ENCODE peak calls at places on chromosomes 2 and 18, in nine cellular contexts. D is iris pigment epithelial cell, K is NCI-H2029, J is D341Med, L is cardiac muscle cell, T is neural crest cell, A is OCI-LY7, F is left cardiac atrium, Y is HFF-Myc. G is an unnamed sample.

GRCh38 chr2:170679607-170680079 is 35.5 kb upstream of the SP5 start:
- DNase-seq in F (no peak), J (no peak), K (no peak), D (no peak), L (no peak), T (peak), Y (no peak), A (no peak), G (no peak)

GRCh38 chr18:711693-712400 is 583 bp downstream of the ENOSF1 start:
- DNase-seq in T (peak), D (peak), J (no peak), A (peak), K (peak), Y (no peak), F (peak), L (peak), G (peak)

GRCh38 chr18:44781890-44782289 is 101.2 kb downstream of the SETBP1 start:
- DNase-seq in F (no peak), L (peak), Y (peak), T (no peak), D (peak), J (no peak), K (no peak), A (no peak), G (no peak)

GRCh38 chr2:186558512-186559276 is 31.2 kb upstream of the ITGAV start:
- DNase-seq in F (no peak), D (peak), Y (no peak), A (no peak), L (peak), T (no peak), J (no peak), K (no peak), G (no peak)

GRCh38 chr2:70501215-70501614 is 52.4 kb downstream of the TGFA start:
- DNase-seq in K (no peak), A (no peak), F (no peak), T (no peak), L (no peak), Y (no peak), D (no peak), J (no peak), G (no peak)

GRCh38 chr18:45361148-45361851 is 254.0 kb upstream of the SLC14A2 start:
- DNase-seq in L (no peak), K (no peak), T (no peak), F (peak), J (no peak), A (no peak), D (no peak), Y (no peak), G (no peak)

GRCh38 chr2:6454286-6454990 is 411.3 kb downstream of the CMPK2 start:
- DNase-seq in J (no peak), F (no peak), K (no peak), Y (no peak), D (no peak), L (no peak), A (no peak), T (no peak), G (no peak)

GRCh38 chr18:14930076-14930475 is 182.1 kb downstream of the ANKRD30B start:
- DNase-seq in K (no peak), Y (no peak), F (no peak), A (no peak), D (no peak), L (no peak), J (no peak), T (no peak), G (no peak)

GRCh38 chr2:138030459-138030858 is 66.2 kb downstream of the HNMT start:
- DNase-seq in Y (no peak), T (no peak), D (peak), F (no peak), L (peak), J (no peak), K (no peak), A (no peak), G (no peak)

GRCh38 chr2:216727346-216728122 is 32.2 kb upstream of the IGFBP5 start:
- DNase-seq in J (no peak), Y (no peak), D (no peak), L (no peak), K (no peak), A (no peak), T (no peak), F (no peak), G (no peak)

GRCh38 chr2:165778653-165779451 is 15.2 kb downstream of the GALNT3 start:
- DNase-seq in F (no peak), D (no peak), L (peak), T (no peak), A (peak), K (peak), J (peak), Y (no peak), G (no peak)

GRCh38 chr2:206971805-206972204 is 32.5 kb downstream of the CPO start:
- DNase-seq in F (no peak), A (no peak), J (no peak), T (no peak), Y (no peak), K (no peak), D (peak), L (peak), G (no peak)